ENCODE peak calls at places on chromosomes 1 and 21, in five cellular contexts. N is A549, W is endothelial cell, U is Peyer's patch, X is pancreas. L is an unnamed sample.

GRCh38 chr21:26934383-26934782 is 32.5 kb downstream of the ADAMTS5 start:
- DNase-seq in X (no peak), W (no peak), U (no peak), N (no peak), L (no peak)

GRCh38 chr1:3669421-3669821 is 17.1 kb downstream of the TP73 start:
- DNase-seq in X (no peak), U (no peak), W (no peak), N (no peak), L (no peak)

GRCh38 chr1:204316164-204316563 is 43.6 kb downstream of the PLEKHA6 start:
- DNase-seq in X (no peak), N (no peak), W (no peak), U (no peak), L (no peak)

GRCh38 chr1:48061162-48062136 is 64.3 kb upstream of the TRABD2B start:
- DNase-seq in U (peak), X (no peak), N (peak), W (peak), L (peak)

GRCh38 chr1:203057831-203058673 is 27.8 kb downstream of the MYOG start:
- DNase-seq in X (no peak), W (no peak), N (no peak), U (no peak), L (no peak)

GRCh38 chr1:19445417-19446342 is 39.7 kb downstream of the CAPZB start:
- DNase-seq in X (no peak), W (peak), N (peak), U (no peak), L (no peak)

GRCh38 chr21:31731112-31731801 is 661 bp downstream of the SCAF4 start:
- DNase-seq in N (peak), W (peak), U (peak), X (peak), L (peak)

GRCh38 chr1:196546272-196547245 is 61.7 kb downstream of the KCNT2 start:
- DNase-seq in X (no peak), N (no peak), W (no peak), U (no peak), L (no peak)

GRCh38 chr1:153643825-153644224 is 10.0 kb downstream of the CHTOP start:
- DNase-seq in N (no peak), U (no peak), X (no peak), W (no peak), L (no peak)

GRCh38 chr1:164576311-164577271 is 17.6 kb downstream of the PBX1 start:
- DNase-seq in X (no peak), W (peak), U (no peak), N (no peak), L (no peak)

GRCh38 chr1:6634278-6635052 is 9.8 kb downstream of the THAP3 start:
- DNase-seq in U (peak), W (peak), X (peak), N (peak), L (peak)

GRCh38 chr1:28127617-28128257 is 39.3 kb upstream of the EYA3 start:
- DNase-seq in X (no peak), U (no peak), W (no peak), N (no peak), L (peak)

GRCh38 chr1:84635261-84635848 is 54.9 kb downstream of the SSX2IP start:
- DNase-seq in U (no peak), X (no peak), N (no peak), W (no peak), L (no peak)

GRCh38 chr1:30526652-30527345 is 196.6 kb downstream of the MATN1 start:
- DNase-seq in X (no peak), N (no peak), U (no peak), W (no peak), L (no peak)

GRCh38 chr1:19949016-19949415 is 25.6 kb upstream of the PLA2G2E start:
- DNase-seq in X (no peak), U (no peak), W (no peak), N (peak), L (no peak)

GRCh38 chr1:115991909-115992308 is 15.6 kb downstream of the SLC22A15 start:
- DNase-seq in X (no peak), W (no peak), U (no peak), N (no peak), L (no peak)

GRCh38 chr1:23792151-23792945 is 1.4 kb downstream of the LYPLA2 start:
- DNase-seq in N (no peak), W (no peak), U (no peak), X (no peak), L (no peak)

GRCh38 chr21:36190736-36191135 is 34.1 kb downstream of the DOP1B start:
- DNase-seq in N (no peak), U (no peak), W (no peak), X (no peak), L (no peak)

GRCh38 chr21:46080171-46081021 is 17.5 kb upstream of the COL6A2 start:
- DNase-seq in X (peak), U (peak), W (no peak), N (no peak), L (no peak)

GRCh38 chr1:229244091-229244490 is 26.8 kb upstream of the RAB4A start:
- DNase-seq in X (no peak), W (no peak), N (no peak), U (no peak), L (no peak)

GRCh38 chr1:235013512-235013911 is 115.1 kb downstream of the TOMM20 start:
- DNase-seq in U (peak), X (peak), W (no peak), N (no peak), L (no peak)

GRCh38 chr1:172906778-172907592 is 143.8 kb downstream of the TNFSF18 start:
- DNase-seq in U (peak), N (no peak), X (no peak), W (peak), L (no peak)

GRCh38 chr1:59139396-59139795 is 157.5 kb upstream of the FGGY start:
- DNase-seq in U (no peak), W (no peak), X (no peak), N (peak), L (no peak)

GRCh38 chr1:229710746-229711145 is 84.7 kb downstream of the URB2 start:
- DNase-seq in W (no peak), N (no peak), U (no peak), X (no peak), L (no peak)

GRCh38 chr21:46406001-46406400 is 52.7 kb upstream of the DIP2A start:
- DNase-seq in W (no peak), U (no peak), N (no peak), X (no peak), L (no peak)

GRCh38 chr21:45883090-45883489 is 98.5 kb upstream of the COL6A1 start:
- DNase-seq in U (no peak), X (no peak), N (no peak), W (no peak), L (no peak)

GRCh38 chr1:85465099-85465790 is at the start of gene DDAH1:
- DNase-seq in W (peak), U (peak), N (peak), X (peak), L (no peak)

GRCh38 chr1:212483154-212483505 is 50.4 kb downstream of the NENF start:
- DNase-seq in U (no peak), X (no peak), W (no peak), N (no peak), L (no peak)

GRCh38 chr1:44031051-44031899 is at the start of gene SLC6A9:
- DNase-seq in U (peak), X (peak), W (peak), N (no peak), L (no peak)

GRCh38 chr1:44721521-44722361 is 9.2 kb downstream of the RNU5D-1 start:
- DNase-seq in N (peak), U (peak), X (no peak), W (no peak), L (peak)

GRCh38 chr1:211938473-211939080 is 96.8 kb downstream of the INTS7 start:
- DNase-seq in W (no peak), X (no peak), U (no peak), N (no peak), L (peak)

GRCh38 chr1:232271991-232272589 is 357.8 kb downstream of the SIPA1L2 start:
- DNase-seq in N (no peak), U (no peak), X (no peak), W (no peak), L (no peak)

GRCh38 chr1:61481313-61481712 is 243.6 kb downstream of the TM2D1 start:
- DNase-seq in X (no peak), N (peak), U (no peak), W (no peak), L (no peak)

GRCh38 chr1:187413770-187414169 is 585.0 kb downstream of the PLA2G4A start:
- DNase-seq in W (no peak), U (no peak), N (no peak), X (no peak), L (no peak)

GRCh38 chr1:89425056-89425455 is 61.2 kb downstream of the GBP6 start:
- DNase-seq in X (no peak), N (no peak), U (no peak), W (no peak), L (no peak)

GRCh38 chr1:43251024-43251423 is 18.8 kb upstream of the TMEM125 start:
- DNase-seq in U (no peak), X (no peak), N (no peak), W (no peak), L (no peak)

GRCh38 chr1:234730542-234731370 is 120.8 kb upstream of the IRF2BP2 start:
- DNase-seq in N (no peak), X (no peak), U (no peak), W (no peak), L (peak)

GRCh38 chr1:217336724-217337123 is 294.2 kb downstream of the GPATCH2 start:
- DNase-seq in W (no peak), X (no peak), N (no peak), U (no peak), L (no peak)

GRCh38 chr1:217331698-217332097 is 299.2 kb downstream of the GPATCH2 start:
- DNase-seq in X (no peak), N (no peak), W (no peak), U (no peak), L (no peak)

GRCh38 chr1:217332426-217333065 is 298.3 kb downstream of the GPATCH2 start:
- DNase-seq in X (no peak), W (no peak), N (no peak), U (no peak), L (no peak)

DNA sequence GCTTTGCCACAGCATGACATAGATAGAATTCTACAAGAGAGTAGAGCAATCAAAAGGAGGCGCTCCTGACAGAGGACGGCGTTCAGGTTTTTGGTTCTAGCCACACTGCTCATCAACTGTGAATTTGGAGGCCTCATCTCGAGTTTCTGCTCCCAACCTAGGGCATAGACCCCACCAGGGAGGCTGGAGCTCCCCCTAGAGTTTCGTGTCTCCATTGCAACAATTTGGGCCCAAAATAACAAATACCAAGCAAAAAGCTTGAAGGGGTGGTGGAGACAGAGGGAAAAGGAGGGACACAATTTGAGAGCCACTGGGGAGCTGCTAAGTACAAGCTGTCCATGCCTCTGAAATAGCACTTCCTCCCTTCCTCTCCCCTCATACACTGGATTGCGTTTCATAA is 297.0 kb downstream of the GPATCH2 start:
- DNase-seq in W (peak), U (no peak), X (no peak), N (peak), L (peak)
- TF ChIP-seq CTCF in W (peak), U (no peak), X (no peak), N (no peak), L (peak)

GRCh38 chr21:42107881-42108553 is 36.9 kb downstream of the UMODL1 start:
- DNase-seq in N (peak), W (peak), X (peak), U (peak), L (peak)

GRCh38 chr21:42106425-42106824 is 35.3 kb downstream of the UMODL1 start:
- DNase-seq in U (no peak), N (no peak), W (no peak), X (no peak), L (no peak)

GRCh38 chr21:42108554-42108885 is 37.4 kb downstream of the UMODL1 start:
- DNase-seq in N (no peak), U (no peak), W (no peak), X (no peak), L (no peak)

GRCh38 chr21:42105916-42106315 is 34.8 kb downstream of the UMODL1 start:
- DNase-seq in U (no peak), W (no peak), X (no peak), N (no peak), L (no peak)

GRCh38 chr21:42107177-42107880 is 36.2 kb downstream of the UMODL1 start:
- DNase-seq in W (no peak), X (no peak), N (no peak), U (no peak), L (no peak)
- TF ChIP-seq CTCF in W (peak), X (no peak), N (no peak), U (no peak), L (no peak)

GRCh38 chr1:26188477-26188876 is 1.9 kb upstream of the CATSPER4 start:
- DNase-seq in U (no peak), X (no peak), W (no peak), N (no peak), L (no peak)

GRCh38 chr1:26190373-26190987 is at the start of gene CATSPER4:
- DNase-seq in U (no peak), X (no peak), W (peak), N (peak), L (no peak)

GRCh38 chr1:26191739-26192138 is 1.3 kb downstream of the CATSPER4 start:
- DNase-seq in U (no peak), X (no peak), W (no peak), N (no peak), L (peak)

GRCh38 chr1:26189331-26189730 is 1.1 kb upstream of the CATSPER4 start:
- DNase-seq in U (no peak), X (no peak), N (no peak), W (no peak), L (no peak)

GRCh38 chr1:26189751-26190275 is 589 bp upstream of the CATSPER4 start:
- DNase-seq in X (no peak), W (no peak), N (no peak), U (no peak), L (no peak)
- TF ChIP-seq CTCF in X (no peak), W (no peak), N (no peak), U (no peak), L (no peak)

GRCh38 chr1:71948561-71948960 is 333.8 kb downstream of the NEGR1 start:
- DNase-seq in U (no peak), N (no peak), W (no peak), X (no peak), L (no peak)
- TF ChIP-seq CTCF in U (no peak), N (no peak), W (no peak), X (no peak), L (no peak)

DNA sequence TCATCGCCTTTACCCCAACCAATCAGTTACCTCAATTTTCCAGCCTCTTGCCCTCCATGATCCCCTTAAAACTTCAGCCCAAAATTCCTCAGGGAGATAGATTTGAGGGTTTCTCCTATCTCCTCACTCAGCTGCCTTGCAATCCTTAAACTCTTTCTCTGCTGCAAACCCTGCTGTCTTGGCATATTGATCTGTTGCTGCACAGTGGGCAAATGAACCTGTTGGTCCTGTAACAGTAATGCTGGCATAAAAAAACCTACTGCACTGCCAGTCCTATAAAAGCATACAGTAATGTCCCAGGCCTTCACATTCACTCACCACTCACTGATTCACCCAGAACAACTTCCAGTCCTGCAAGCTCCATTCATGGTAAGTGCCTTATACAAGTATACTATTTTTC is 5.1 kb upstream of the TEDDM1 start:
- DNase-seq in N (no peak), X (no peak), U (no peak), W (no peak), L (no peak)
- TF ChIP-seq CTCF in N (no peak), X (no peak), U (no peak), W (no peak), L (no peak)

L was measured in GM20000.